ENCODE peak calls at places on chromosomes 12 and 14, in five cellular contexts. W, V, J, I and E are unnamed samples.

GRCh38 chr12:66035289-66035961 is 95.1 kb downstream of the LLPH start:
- DNase-seq in V (peak), J (no peak), I (no peak), W (peak), E (no peak)

GRCh38 chr12:27821259-27821973 is 41.4 kb upstream of the MANSC4 start:
- DNase-seq in I (peak), J (peak), V (peak), W (peak), E (peak)

GRCh38 chr12:83474369-83474768 is 787.7 kb downstream of the TMTC2 start:
- DNase-seq in J (no peak), I (no peak), V (no peak), W (no peak), E (no peak)

GRCh38 chr14:104158827-104159798 is 20.7 kb downstream of the KIF26A start:
- DNase-seq in V (no peak), J (peak), W (no peak), I (peak), E (no peak)

GRCh38 chr14:34604990-34605389 is 25.0 kb downstream of the SNX6 start:
- DNase-seq in V (no peak), I (no peak), J (no peak), W (peak), E (no peak)

GRCh38 chr12:71938728-71939385 is at the start of gene TPH2:
- DNase-seq in W (peak), V (peak), I (peak), J (peak), E (no peak)

GRCh38 chr12:6553051-6553868 is 2.6 kb downstream of the IFFO1 start:
- DNase-seq in I (no peak), V (no peak), W (peak), J (no peak), E (no peak)

GRCh38 chr12:97921957-97922722 is 459.5 kb downstream of the RMST start:
- DNase-seq in V (no peak), W (no peak), J (no peak), I (no peak), E (no peak)

GRCh38 chr14:98489115-98489514 is 782.9 kb downstream of the BCL11B start:
- DNase-seq in J (no peak), I (no peak), V (no peak), W (no peak), E (no peak)

GRCh38 chr12:4153343-4153892 is 120.1 kb upstream of the CCND2 start:
- DNase-seq in I (no peak), W (no peak), V (no peak), J (peak), E (peak)

GRCh38 chr12:112149596-112149995 is 24.2 kb downstream of the TRAFD1 start:
- DNase-seq in J (no peak), V (no peak), W (no peak), I (no peak), E (peak)

GRCh38 chr12:106362971-106363370 is 5.4 kb downstream of the POLR3B start:
- DNase-seq in W (no peak), I (no peak), J (no peak), V (no peak), E (no peak)

GRCh38 chr12:2094597-2094996 is 41.8 kb downstream of the CACNA1C start:
- DNase-seq in V (no peak), W (peak), I (no peak), J (no peak), E (no peak)

GRCh38 chr12:122062832-122063690 is 15.5 kb upstream of the MLXIP start:
- DNase-seq in W (peak), I (peak), V (peak), J (peak), E (no peak)

GRCh38 chr14:106845286-106846087 is 1319.1 kb downstream of the TMEM121 start:
- DNase-seq in J (no peak), W (no peak), V (peak), I (peak), E (peak)

GRCh38 chr14:60616326-60617044 is 32.8 kb downstream of the SIX1 start:
- DNase-seq in V (peak), J (no peak), W (no peak), I (no peak), E (no peak)

GRCh38 chr12:96327346-96327745 is 72.9 kb downstream of the CDK17 start:
- DNase-seq in I (no peak), V (no peak), J (no peak), W (no peak), E (peak)

GRCh38 chr14:24098229-24098926 is 4.3 kb downstream of the PCK2 start:
- DNase-seq in V (no peak), W (no peak), J (no peak), I (no peak), E (no peak)

GRCh38 chr14:74933925-74934435 is 10.9 kb upstream of the RPS6KL1 start:
- DNase-seq in V (no peak), I (no peak), W (no peak), J (no peak), E (no peak)

GRCh38 chr12:52742196-52742580 is 35.0 kb downstream of the KRT76 start:
- DNase-seq in I (no peak), W (no peak), J (no peak), V (no peak), E (no peak)

GRCh38 chr12:52740591-52740990 is 36.6 kb downstream of the KRT76 start:
- DNase-seq in I (peak), W (no peak), V (no peak), J (no peak), E (no peak)

GRCh38 chr12:52739963-52740362 is 36.6 kb upstream of the KRT77 start:
- DNase-seq in W (no peak), J (no peak), V (no peak), I (no peak), E (no peak)

GRCh38 chr12:52742822-52743457 is 34.2 kb downstream of the KRT76 start:
- DNase-seq in V (no peak), I (no peak), J (no peak), W (no peak), E (no peak)

GRCh38 chr12:52741378-52742195 is 35.6 kb downstream of the KRT76 start:
- DNase-seq in W (peak), V (peak), I (no peak), J (peak), E (no peak)
- TF ChIP-seq MXI1 in W (no peak), V (no peak), I (no peak), J (no peak), E (no peak)

DNA sequence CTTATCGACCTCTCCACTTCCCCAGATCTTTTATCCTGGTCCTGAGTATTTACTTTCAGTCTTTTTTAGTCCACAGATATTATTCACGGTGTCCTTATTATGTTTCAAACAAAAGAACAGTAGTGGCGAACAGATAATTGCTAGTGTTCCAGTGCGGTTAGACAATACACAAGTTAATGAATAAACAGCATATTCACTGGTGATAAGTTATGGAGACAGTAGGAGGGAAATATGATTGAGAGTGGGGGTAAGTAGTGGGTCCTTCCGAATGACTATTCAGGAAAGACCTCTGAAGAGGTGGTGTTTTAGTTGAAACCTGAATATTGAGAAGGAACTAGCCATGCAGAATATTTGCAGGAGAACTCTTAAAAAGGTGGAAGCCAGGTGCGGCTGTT is 716 bp downstream of the TMEM260 start:
- DNase-seq in I (no peak), V (no peak), J (no peak), W (no peak), E (no peak)
- TF ChIP-seq MXI1 in I (no peak), V (no peak), J (no peak), W (no peak), E (no peak)

DNA sequence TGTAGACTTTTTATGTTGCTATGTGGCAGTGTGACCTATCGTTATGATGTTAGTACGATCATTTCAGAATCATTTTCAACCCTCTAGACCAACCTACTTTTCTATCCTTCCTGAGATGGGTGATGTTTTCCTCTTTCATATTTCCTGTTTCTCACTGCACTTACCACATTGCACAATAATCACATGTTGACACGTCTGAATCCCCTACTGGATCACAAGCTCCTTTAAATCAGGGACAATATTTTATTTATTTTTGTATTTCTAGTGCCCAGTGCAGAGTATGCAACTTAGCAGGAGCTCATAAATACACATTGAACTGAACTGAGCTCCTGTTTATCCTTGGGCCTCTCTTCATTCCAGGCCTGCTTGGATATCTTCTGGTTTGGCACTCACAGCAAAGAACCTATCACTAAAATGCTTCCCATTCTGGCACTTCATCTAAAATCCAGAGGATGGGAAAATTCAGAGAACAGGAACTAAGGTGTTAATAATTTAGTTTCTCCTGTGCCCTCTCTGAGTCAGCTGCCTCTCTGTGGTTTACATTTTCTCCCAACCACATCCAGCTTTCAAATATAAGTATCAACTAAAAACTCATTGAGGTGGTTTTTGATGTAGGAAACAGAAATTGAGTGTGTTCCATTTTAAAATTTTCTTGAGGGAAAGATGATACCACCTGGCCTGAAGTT is 69.4 kb upstream of the DYRK2 start:
- DNase-seq in J (no peak), I (no peak), W (no peak), V (no peak), E (no peak)
- TF ChIP-seq MXI1 in J (no peak), I (no peak), W (no peak), V (no peak), E (no peak)

GRCh38 chr12:49647827-49648721 is 24.7 kb downstream of the PRPF40B start:
- DNase-seq in V (no peak), J (no peak), W (no peak), I (no peak), E (no peak)
- TF ChIP-seq MXI1 in V (no peak), J (no peak), W (no peak), I (no peak), E (no peak)